ENCODE peak calls at places on chromosomes 12 and 14, in eight cellular contexts. P is uterus, R is dorsolateral prefrontal cortex, N is cardiac fibroblast, Z is fibroblast of pulmonary artery, J is left ventricle myocardium inferior, V is heart left ventricle, I is A549. A is an unnamed sample.

GRCh38 chr12:78229491-78230209 is 399.0 kb downstream of the NAV3 start:
- DNase-seq in N (peak), I (peak), R (no peak), V (no peak), Z (peak), J (no peak), P (no peak), A (no peak)

GRCh38 chr12:58086006-58086405 is 144.6 kb downstream of the ATP23 start:
- DNase-seq in J (no peak), V (no peak), N (no peak), R (no peak), I (no peak), Z (no peak), P (no peak), A (no peak)

GRCh38 chr12:65121049-65121955 is at the start of gene WIF1:
- DNase-seq in V (peak), Z (peak), P (no peak), R (peak), I (no peak), J (no peak), N (peak), A (no peak)

GRCh38 chr14:102893452-102893851 is 29.0 kb upstream of the AMN start:
- DNase-seq in P (no peak), J (peak), R (no peak), N (peak), Z (peak), V (no peak), I (no peak), A (no peak)

GRCh38 chr12:21330682-21331253 is 3.9 kb downstream of the SLCO1A2 start:
- DNase-seq in N (no peak), R (no peak), V (no peak), I (no peak), J (no peak), Z (peak), P (no peak), A (no peak)

GRCh38 chr14:61569783-61570182 is 125.5 kb upstream of the HIF1A start:
- DNase-seq in V (peak), P (no peak), N (peak), Z (peak), I (no peak), R (no peak), J (peak), A (no peak)

GRCh38 chr14:69107407-69108003 is 45.4 kb downstream of the DCAF5 start:
- DNase-seq in Z (peak), R (no peak), J (no peak), N (peak), P (peak), I (peak), V (no peak), A (peak)

GRCh38 chr12:5096241-5096880 is 52.7 kb downstream of the KCNA5 start:
- DNase-seq in P (no peak), R (no peak), V (no peak), I (no peak), N (peak), Z (peak), J (no peak), A (no peak)

GRCh38 chr12:65941388-65941787 is 117.1 kb downstream of the HMGA2 start:
- DNase-seq in I (no peak), Z (peak), J (no peak), N (peak), R (no peak), P (no peak), V (no peak), A (no peak)

GRCh38 chr14:54486685-54487084 is 2.1 kb downstream of the GMFB start:
- DNase-seq in N (peak), P (no peak), J (no peak), I (no peak), V (no peak), Z (no peak), R (no peak), A (no peak)

GRCh38 chr14:73788871-73789590 is 62.6 kb upstream of the PTGR2 start:
- DNase-seq in J (no peak), I (no peak), Z (no peak), N (peak), P (no peak), V (no peak), R (no peak), A (no peak)

GRCh38 chr12:9673404-9674225 is 4.1 kb downstream of the CLEC2D start:
- DNase-seq in R (no peak), Z (peak), I (peak), V (peak), P (peak), J (peak), N (peak), A (peak)

GRCh38 chr12:131142891-131143637 is 189.4 kb downstream of the ADGRD1 start:
- DNase-seq in P (no peak), R (no peak), Z (no peak), I (peak), N (no peak), V (no peak), J (no peak), A (no peak)

GRCh38 chr12:3421191-3421590 is 69.8 kb upstream of the PRMT8 start:
- DNase-seq in Z (no peak), R (no peak), N (no peak), I (no peak), J (no peak), V (no peak), P (no peak), A (no peak)

GRCh38 chr12:52093346-52093745 is 13.8 kb downstream of the SMIM41 start:
- DNase-seq in P (no peak), V (no peak), R (no peak), J (no peak), I (no peak), N (no peak), Z (no peak), A (no peak)

GRCh38 chr14:33661071-33661470 is 289.8 kb downstream of the EGLN3 start:
- DNase-seq in I (no peak), R (no peak), N (no peak), P (no peak), V (no peak), Z (no peak), J (no peak), A (no peak)

GRCh38 chr12:91835693-91836092 is 310.0 kb downstream of the BTG1 start:
- DNase-seq in I (no peak), V (no peak), P (no peak), N (no peak), Z (no peak), J (no peak), R (no peak), A (no peak)

GRCh38 chr12:108047130-108047550 is 81.9 kb upstream of the WSCD2 start:
- DNase-seq in P (no peak), I (no peak), Z (peak), N (peak), R (no peak), J (no peak), V (no peak), A (no peak)

GRCh38 chr12:130705174-130705880 is 10.8 kb downstream of the RIMBP2 start:
- DNase-seq in Z (no peak), V (no peak), N (no peak), J (no peak), I (no peak), R (no peak), P (no peak), A (no peak)

GRCh38 chr14:99907761-99908652 is 114.8 kb downstream of the EML1 start:
- DNase-seq in N (no peak), J (no peak), V (no peak), R (no peak), I (no peak), Z (no peak), P (no peak), A (no peak)

GRCh38 chr14:22097072-22097471 is 423.5 kb upstream of the OR4E1 start:
- DNase-seq in P (peak), R (no peak), J (no peak), Z (no peak), N (no peak), I (no peak), V (no peak), A (no peak)

GRCh38 chr14:102088012-102088792 is 1.4 kb upstream of the HSP90AA1 start:
- DNase-seq in J (peak), R (peak), N (peak), P (peak), Z (peak), I (no peak), V (peak), A (peak)

GRCh38 chr14:82501554-82501953 is 967.9 kb upstream of the SEL1L start:
- DNase-seq in V (no peak), N (no peak), I (no peak), P (no peak), R (no peak), Z (no peak), J (no peak), A (no peak)

GRCh38 chr14:24662753-24663152 is 28.8 kb upstream of the GZMB start:
- DNase-seq in P (peak), J (no peak), N (no peak), I (no peak), V (no peak), Z (no peak), R (no peak), A (no peak)

GRCh38 chr12:12974211-12974610 is 22.2 kb upstream of the GPRC5D start:
- DNase-seq in R (no peak), N (no peak), I (no peak), J (no peak), V (no peak), P (no peak), Z (no peak), A (no peak)

GRCh38 chr12:62135553-62136200 is 124.5 kb upstream of the USP15 start:
- DNase-seq in V (no peak), I (no peak), R (no peak), J (no peak), N (no peak), Z (no peak), P (no peak), A (no peak)

GRCh38 chr14:101194356-101195308 is 291.1 kb upstream of the RTL1 start:
- DNase-seq in P (peak), V (no peak), I (no peak), R (no peak), J (no peak), N (no peak), Z (no peak), A (no peak)

GRCh38 chr14:72894623-72895378 is 900 bp upstream of the DPF3 start:
- DNase-seq in R (no peak), I (no peak), V (peak), Z (no peak), P (no peak), J (peak), N (no peak), A (no peak)

GRCh38 chr14:58777541-58777979 is 139.8 kb downstream of the DACT1 start:
- DNase-seq in I (no peak), R (no peak), N (no peak), J (no peak), V (no peak), Z (no peak), P (no peak), A (no peak)

GRCh38 chr14:94769413-94770250 is at the start of gene GSC:
- DNase-seq in N (peak), J (peak), I (peak), V (peak), P (no peak), R (no peak), Z (peak), A (no peak)

DNA sequence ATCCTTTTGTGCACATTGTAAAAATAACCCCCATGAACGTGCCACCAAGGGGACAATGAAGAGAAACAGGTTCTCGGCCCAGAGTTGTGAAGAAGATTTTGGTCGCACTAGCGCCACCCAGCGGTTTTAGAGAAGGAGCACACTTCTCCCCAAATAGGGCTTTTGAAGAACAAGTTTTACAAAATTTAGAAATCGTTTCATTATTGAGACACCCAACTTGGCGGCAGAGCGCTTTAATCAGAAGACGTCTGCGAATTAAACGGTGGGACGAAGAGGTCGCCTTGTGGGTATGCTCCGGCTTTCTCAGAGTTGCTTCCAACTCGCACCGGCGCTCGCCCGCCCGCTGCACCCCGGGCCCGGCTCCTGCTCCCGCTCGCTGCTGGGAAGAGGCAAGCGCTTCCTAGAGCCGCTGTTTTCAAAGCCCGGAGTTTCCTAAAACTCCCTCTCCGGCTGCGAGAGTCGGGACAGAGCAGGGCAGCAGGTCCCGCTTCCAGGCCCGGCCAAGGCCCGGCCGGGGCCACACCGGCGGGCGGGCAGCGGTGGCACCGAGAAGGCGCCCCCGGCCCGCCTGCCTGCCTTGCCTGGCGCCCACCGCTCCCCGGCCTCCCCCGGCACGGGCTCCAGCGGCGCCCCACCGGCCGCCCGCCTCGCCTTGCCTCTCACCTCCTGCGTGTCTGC is 672 bp downstream of the FOXA1 start:
- DNase-seq in P (no peak), N (peak), J (no peak), R (no peak), I (peak), V (no peak), Z (peak), A (no peak)
- H3K4me3 ChIP-seq in P (no peak), N (peak), J (peak), R (peak), I (peak), V (peak), Z (peak), A (no peak)

DNA sequence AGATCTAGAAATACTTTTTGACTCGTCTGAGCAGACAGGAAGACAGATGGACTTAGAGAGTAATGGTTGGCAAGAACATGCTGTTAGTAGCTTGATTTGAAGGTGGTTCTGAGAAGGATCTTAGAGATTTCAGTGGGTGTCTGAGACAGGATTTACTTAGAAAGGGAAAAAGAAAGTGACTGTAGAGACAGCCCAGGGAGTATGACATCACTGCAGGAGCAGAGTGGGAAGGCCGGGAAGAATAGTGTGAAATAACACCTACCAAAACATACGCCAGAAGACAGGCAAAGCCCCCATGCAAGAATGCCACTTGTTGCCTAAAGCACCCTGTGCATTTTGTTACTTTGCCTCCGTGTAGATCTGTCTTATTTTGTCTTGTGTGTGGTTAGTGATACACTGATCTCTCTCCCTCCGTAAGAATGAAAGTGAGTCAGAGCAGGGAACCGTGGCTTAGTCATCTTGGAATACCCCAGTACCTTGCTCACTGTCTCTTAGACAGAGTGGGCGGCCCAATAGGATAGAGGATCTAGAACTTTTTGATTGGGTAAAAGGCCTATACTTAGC is 161.3 kb upstream of the IFNG-AS1 start:
- DNase-seq in P (peak), I (peak), V (peak), Z (peak), J (no peak), R (no peak), N (peak), A (peak)
- H3K4me3 ChIP-seq in P (peak), I (peak), V (peak), Z (peak), J (peak), R (peak), N (peak), A (no peak)

GRCh38 chr14:85530626-85531025 is 682 bp downstream of the FLRT2 start:
- DNase-seq in I (no peak), R (no peak), J (no peak), Z (no peak), V (no peak), P (no peak), N (no peak), A (no peak)
- H3K4me3 ChIP-seq in I (peak), R (peak), J (peak), Z (peak), V (peak), P (peak), N (peak), A (no peak)

GRCh38 chr14:66638688-66639087 is 130.7 kb downstream of the GPHN start:
- DNase-seq in P (no peak), Z (peak), R (no peak), I (no peak), J (no peak), N (peak), V (no peak), A (no peak)
- H3K4me3 ChIP-seq in P (no peak), Z (no peak), R (no peak), I (no peak), J (no peak), N (no peak), V (no peak), A (no peak)

GRCh38 chr14:86646688-86647687 is 1117.0 kb downstream of the FLRT2 start:
- DNase-seq in I (no peak), J (no peak), N (peak), Z (peak), V (no peak), P (no peak), R (no peak), A (no peak)
- H3K4me3 ChIP-seq in I (no peak), J (no peak), N (no peak), Z (no peak), V (no peak), P (no peak), R (no peak), A (no peak)

GRCh38 chr14:96762650-96763049 is 34.5 kb upstream of the VRK1 start:
- DNase-seq in P (no peak), Z (peak), N (peak), R (no peak), V (no peak), I (peak), J (no peak), A (peak)
- H3K4me3 ChIP-seq in P (no peak), Z (no peak), N (no peak), R (no peak), V (no peak), I (peak), J (no peak), A (no peak)

A was measured in effector memory CD4-positive, alpha-beta T cell.